ENCODE peak calls at places on chromosomes 5 and 9, in nine cellular contexts. B is Right ventricle myocardium superior, M is COR-L47, K is endodermal cell, R is T-helper 1 cell, N is ecto neural progenitor cell, A is NAMALWA, I is mesendoderm, G is AG04450. U is an unnamed sample.

GRCh38 chr9:137077010-137077747 is at the start of gene UAP1L1:
- DNase-seq in A (peak; percentile 73), K (peak; percentile 74), N (peak; percentile 59), R (peak; percentile 56), I (no peak), B (peak; percentile 90), G (no peak), M (peak; percentile 48), U (peak; percentile 67)

GRCh38 chr5:149325894-149326293 is 19.4 kb upstream of the GRPEL2 start:
- DNase-seq in N (no peak), A (no peak), B (no peak), K (no peak), R (no peak), I (no peak), M (no peak), G (no peak), U (no peak)

GRCh38 chr5:38745836-38746732 is 99.7 kb upstream of the OSMR start:
- DNase-seq in G (no peak), M (no peak), K (no peak), B (no peak), I (no peak), A (no peak), R (no peak), N (no peak), U (no peak)

GRCh38 chr9:70615566-70616138 is 201.2 kb upstream of the KLF9 start:
- DNase-seq in N (no peak), M (no peak), B (no peak), R (no peak), K (no peak), A (no peak), G (no peak), I (no peak), U (no peak)

GRCh38 chr5:135310328-135310989 is 88.6 kb downstream of the MACROH2A1 start:
- DNase-seq in I (no peak), N (peak; percentile 24), K (no peak), R (no peak), B (no peak), G (peak; percentile 61), M (no peak), A (no peak), U (no peak)

GRCh38 chr9:32180597-32180996 is 203.8 kb upstream of the ACO1 start:
- DNase-seq in B (no peak), K (no peak), I (no peak), N (no peak), G (no peak), M (no peak), A (no peak), R (no peak), U (no peak)

GRCh38 chr9:97794666-97795065 is 58.4 kb upstream of the FOXE1 start:
- DNase-seq in A (no peak), I (peak; percentile 17), M (no peak), G (no peak), K (no peak), R (no peak), N (no peak), B (no peak), U (no peak)

GRCh38 chr5:82419559-82420332 is 141.6 kb upstream of the RPS23 start:
- DNase-seq in I (peak; percentile 25), R (no peak), K (no peak), A (no peak), M (peak; percentile 24), B (no peak), G (no peak), N (no peak), U (peak; percentile 12)

GRCh38 chr5:177475563-177476427 is 2.4 kb upstream of the DBN1 start:
- DNase-seq in I (no peak), M (no peak), B (no peak), K (no peak), R (no peak), G (no peak), A (no peak), N (no peak), U (no peak)

GRCh38 chr9:110748251-110748893 is 79.8 kb downstream of the MUSK start:
- DNase-seq in K (no peak), I (no peak), B (no peak), R (no peak), N (no peak), A (no peak), M (no peak), G (no peak), U (no peak)